ENCODE peak calls at places on chromosomes 4 and X, in four cellular contexts. P is HCT116, U is neural progenitor cell, J is MM.1S. C is an unnamed sample.

GRCh38 chr4:153220709-153221367 is 16.6 kb downstream of the TRIM2 start:
- DNase-seq in J (no peak), U (no peak), P (no peak), C (peak; percentile 32)

GRCh38 chr4:37758226-37758625 is 68.3 kb upstream of the PGM2 start:
- DNase-seq in P (no peak), J (no peak), U (no peak), C (peak; percentile 85)

GRCh38 chr4:959338-960139 is 13.8 kb downstream of the DGKQ start:
- DNase-seq in J (no peak), U (no peak), P (no peak), C (no peak)

GRCh38 chrX:103063191-103063845 is 653 bp downstream of the BEX1 start:
- DNase-seq in P (no peak), J (peak; percentile 29), U (peak; percentile 64), C (peak; percentile 60)

GRCh38 chr4:36402008-36402758 is 120.8 kb downstream of the DTHD1 start:
- DNase-seq in J (no peak), U (no peak), P (no peak), C (no peak)

GRCh38 chrX:10240918-10241317 is 84.1 kb downstream of the CLCN4 start:
- DNase-seq in J (no peak), P (no peak), U (no peak), C (peak; percentile 81)

GRCh38 chrX:45794995-45795337 is 594.3 kb upstream of the DIPK2B start:
- DNase-seq in U (no peak), J (no peak), P (no peak), C (no peak)

GRCh38 chr4:87213425-87213824 is 7.0 kb downstream of the KLHL8 start:
- DNase-seq in P (no peak), U (no peak), J (no peak), C (no peak)

GRCh38 chr4:10063544-10064300 is 42.4 kb upstream of the SLC2A9 start:
- DNase-seq in P (peak; percentile 13), J (no peak), U (peak; percentile 88), C (peak; percentile 88)

GRCh38 chr4:148273501-148273986 is 168.7 kb downstream of the NR3C2 start:
- DNase-seq in J (no peak), P (no peak), U (no peak), C (no peak)

GRCh38 chr4:25299476-25300203 is 12.9 kb upstream of the ZCCHC4 start:
- DNase-seq in P (no peak), U (no peak), J (no peak), C (no peak)

GRCh38 chr4:132063829-132064228 is 1085.3 kb upstream of the PCDH10 start:
- DNase-seq in P (no peak), J (no peak), U (no peak), C (no peak)

GRCh38 chr4:3785292-3785565 is 19.0 kb downstream of the ADRA2C start:
- DNase-seq in J (no peak), P (no peak), U (no peak), C (no peak)

GRCh38 chrX:19739683-19740082 is 147.7 kb downstream of the SH3KBP1 start:
- DNase-seq in U (peak; percentile 63), P (peak; percentile 32), J (peak; percentile 16), C (peak; percentile 82)

GRCh38 chr4:41442818-41443217 is 95.1 kb upstream of the LIMCH1 start:
- DNase-seq in U (no peak), J (no peak), P (no peak), C (no peak)

GRCh38 chr4:184016742-184017668 is 111.9 kb downstream of the STOX2 start:
- DNase-seq in J (no peak), P (no peak), U (no peak), C (no peak)

DNA sequence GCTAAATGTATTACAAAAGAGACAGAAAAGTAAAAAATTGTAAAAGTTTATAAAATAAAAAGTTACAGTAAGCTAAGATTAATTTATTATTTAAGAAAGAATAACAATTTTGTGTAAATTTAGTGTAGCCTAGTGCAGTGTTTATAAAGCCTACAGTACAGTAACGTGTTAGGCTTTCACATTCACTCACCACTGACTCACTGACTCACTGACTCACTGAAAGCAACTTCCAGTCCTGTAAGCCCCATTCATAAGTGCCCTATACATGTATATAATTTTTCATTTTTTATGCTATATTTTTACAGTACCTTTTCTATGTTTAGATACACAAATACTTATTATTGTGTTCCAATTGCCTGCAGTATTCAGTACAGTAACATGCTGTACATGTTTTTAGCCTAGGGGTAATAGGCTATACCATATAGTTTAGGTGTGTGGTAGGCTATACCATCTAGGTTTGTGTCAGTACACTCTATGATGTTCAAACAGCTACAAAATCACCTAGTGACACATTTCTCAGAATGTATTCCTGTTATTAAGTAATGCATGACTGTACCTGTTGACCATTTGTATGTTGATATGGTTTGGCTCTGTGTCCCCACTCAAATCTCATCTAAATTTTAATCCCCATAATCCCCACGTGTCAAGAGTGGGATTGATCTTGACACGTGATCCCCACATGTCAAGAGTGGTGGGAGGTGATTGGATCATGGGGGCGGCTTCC is 57.9 kb downstream of the CFAP299 start:
- DNase-seq in J (no peak), U (no peak), P (no peak), C (peak; percentile 85)
- TF ChIP-seq EZH2phosphoT487 in J (no peak), U (no peak), P (no peak), C (no peak)

GRCh38 chrX:47482065-47482511 is 934 bp downstream of the ZNF41 start:
- DNase-seq in U (no peak), J (no peak), P (no peak), C (no peak)

GRCh38 chrX:47484885-47485284 is 1.9 kb upstream of the ZNF41 start:
- DNase-seq in J (no peak), P (no peak), U (no peak), C (no peak)

GRCh38 chrX:47482512-47483309 is at the start of gene ZNF41:
- DNase-seq in P (peak; percentile 74), U (peak; percentile 76), J (peak; percentile 87), C (peak; percentile 85)

GRCh38 chrX:47481160-47481559 is 1.9 kb downstream of the ZNF41 start:
- DNase-seq in J (no peak), P (no peak), U (no peak), C (no peak)

GRCh38 chrX:47483310-47484268 is 567 bp upstream of the ZNF41 start:
- DNase-seq in U (peak; percentile 52), P (no peak), J (no peak), C (peak; percentile 60)
- H3K9ac ChIP-seq in U (peak overlapping the region; percentile 83), P (peak overlapping the region; percentile 75), J (peak overlapping the region; percentile 90), C (peak overlapping the region; percentile 97)

GRCh38 chr4:6706173-6706572 is 3.5 kb downstream of the MRFAP1L1 start:
- DNase-seq in J (no peak), P (no peak), U (no peak), C (no peak)
- H3K4me2 ChIP-seq in J (no peak overlapping the region), P (no peak overlapping the region), U (peak overlapping the region; percentile 100), C (no peak overlapping the region)

DNA sequence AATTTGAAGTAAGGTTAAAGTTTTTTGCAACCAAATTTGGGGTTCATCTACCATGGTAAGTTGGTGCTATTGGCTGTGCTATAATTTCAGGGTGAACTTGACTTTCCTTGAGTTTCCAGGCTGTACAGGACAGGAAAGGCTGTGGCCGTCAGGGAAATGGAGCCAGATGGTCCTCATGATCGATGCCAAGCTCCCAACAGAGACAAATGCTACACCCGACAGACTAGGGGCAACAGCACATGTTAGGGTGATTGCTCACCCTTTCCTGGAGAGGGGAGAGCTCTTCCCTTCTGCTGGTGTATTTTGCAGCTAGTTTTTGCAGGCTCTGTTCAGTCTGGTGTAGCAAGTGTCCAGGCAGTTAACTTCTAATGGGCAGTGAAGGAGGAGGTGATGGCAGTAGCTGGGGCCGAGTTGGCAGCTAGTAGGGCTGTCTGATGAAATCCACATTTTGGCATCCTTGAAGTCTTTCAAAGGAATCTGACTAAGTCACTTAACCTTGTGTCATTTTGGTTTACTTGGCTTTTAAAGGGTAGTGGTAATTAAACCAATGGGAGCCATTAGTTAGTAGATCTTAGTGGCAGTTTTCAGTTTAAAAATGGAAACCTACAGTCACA is 47.8 kb downstream of the GAB1 start:
- DNase-seq in U (no peak), P (no peak), J (no peak), C (peak; percentile 85)
- TF ChIP-seq EZH2phosphoT487 in U (no peak), P (no peak), J (no peak), C (no peak)

GRCh38 chr4:85544751-85545150 is 69.8 kb downstream of the ARHGAP24 start:
- DNase-seq in U (no peak), P (no peak), J (no peak), C (no peak)

GRCh38 chr4:85548116-85548515 is 73.2 kb downstream of the ARHGAP24 start:
- DNase-seq in U (no peak), J (no peak), P (no peak), C (no peak)

GRCh38 chr4:85543832-85544231 is 68.9 kb downstream of the ARHGAP24 start:
- DNase-seq in U (no peak), J (no peak), P (no peak), C (peak; percentile 70)

DNA sequence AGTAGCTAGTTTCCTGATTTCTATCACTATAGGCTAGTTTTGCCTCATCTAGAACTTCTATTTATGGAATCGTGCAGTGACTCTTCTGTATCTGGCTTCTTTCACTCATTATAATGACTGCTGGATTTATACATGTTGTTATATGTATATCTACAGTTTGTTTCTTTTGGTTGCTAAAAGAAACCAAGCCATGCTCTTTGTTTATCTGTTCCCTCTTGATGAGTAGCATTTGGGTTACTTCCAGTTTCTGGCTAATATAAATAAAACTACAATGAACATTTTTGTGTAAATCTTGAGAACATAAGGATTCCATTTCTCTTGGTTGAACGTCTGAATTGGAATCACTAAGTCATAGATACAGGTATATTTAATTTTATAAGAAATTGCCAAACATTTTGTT is 73.9 kb downstream of the ARHGAP24 start:
- DNase-seq in P (no peak), U (no peak), J (no peak), C (no peak)
- H3K9ac ChIP-seq in P (no peak overlapping the region), U (no peak overlapping the region), J (no peak overlapping the region), C (no peak overlapping the region)

GRCh38 chr4:11427201-11427996 is 1.3 kb downstream of the HS3ST1 start:
- DNase-seq in P (no peak), U (peak; percentile 32), J (no peak), C (no peak)
- H3K4me2 ChIP-seq in P (peak overlapping the region; percentile 75), U (peak overlapping the region; percentile 94), J (peak overlapping the region; percentile 82), C (no peak overlapping the region)

DNA sequence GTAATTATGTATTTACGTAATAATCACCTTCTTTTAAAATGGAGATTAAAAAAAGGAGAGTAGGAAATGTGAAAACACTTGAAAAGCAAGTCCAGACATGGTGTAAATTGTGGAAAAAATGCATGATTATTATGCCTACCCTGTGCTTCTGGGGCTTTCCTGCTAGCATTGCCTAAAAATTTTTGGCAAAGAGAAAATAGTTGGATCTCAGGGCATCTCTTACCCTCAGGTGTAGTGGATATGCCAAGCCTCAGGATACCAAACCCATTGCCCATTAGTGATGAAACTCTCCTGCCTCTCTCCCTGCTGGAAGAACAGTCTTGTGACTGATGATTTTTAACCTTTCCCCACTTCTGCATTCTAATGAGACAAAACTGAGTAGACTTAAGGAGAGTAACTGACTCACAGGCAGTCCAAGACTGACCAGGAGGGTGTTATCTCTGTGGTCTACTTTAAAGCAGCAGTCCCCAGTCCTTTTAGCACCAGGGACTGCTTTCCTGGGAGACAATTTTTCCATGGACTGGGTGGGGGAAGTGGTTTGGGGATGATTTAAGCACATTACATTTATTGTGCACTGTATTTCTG is 174.6 kb downstream of the ZNF330 start:
- DNase-seq in P (no peak), U (no peak), J (no peak), C (peak; percentile 36)
- TF ChIP-seq EZH2phosphoT487 in P (no peak), U (no peak), J (no peak), C (no peak)

DNA sequence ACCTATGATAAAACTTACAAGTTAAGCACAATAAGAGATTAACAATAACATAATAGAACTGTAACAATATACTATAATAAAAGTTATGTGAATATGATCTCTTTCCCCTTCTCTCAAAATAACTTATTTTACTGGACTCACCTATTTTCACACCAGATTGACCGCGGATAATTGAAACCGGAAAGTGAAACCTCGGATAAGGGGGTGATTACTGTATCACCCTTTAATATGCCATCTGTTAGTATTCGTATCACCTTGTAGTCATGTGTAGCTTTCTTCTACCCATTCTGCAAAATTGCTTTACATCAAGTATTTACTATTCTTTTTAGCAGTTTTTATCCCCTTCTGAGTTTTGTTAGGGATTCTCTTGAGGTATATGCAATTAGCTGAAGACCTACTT is 1.8 kb downstream of the SPCS3 start:
- DNase-seq in J (no peak), U (no peak), P (no peak), C (no peak)
- H3K9ac ChIP-seq in J (peak overlapping the region; percentile 90), U (no peak overlapping the region), P (peak overlapping the region; percentile 88), C (peak overlapping the region; percentile 94)

C was measured in GM23248.